ENCODE peak calls at places on chromosome 11, in five cellular contexts. G is activated CD4-positive, CD25-positive, alpha-beta regulatory T cell treated with anti-CD3 and anti-CD28 coated beads, Interleukin-2, amount 50 U/mL, for 72 hours; A is GM12865; U is activated CD4-positive, alpha-beta T cell treated with anti-CD3 and anti-CD28 coated beads for 24 hours; X is Karpas-422. V is an unnamed sample.

GRCh38 chr11:117255966-117256365 is 23.5 kb downstream of the RNF214 start:
- DNase-seq in A (no peak), X (no peak), U (no peak), G (no peak), V (no peak)

GRCh38 chr11:27158763-27159679 is 118.4 kb downstream of the BBOX1 start:
- DNase-seq in A (peak; percentile 60), G (no peak), U (no peak), X (peak; percentile 74), V (peak; percentile 78)

GRCh38 chr11:64875369-64876225 is 2.8 kb downstream of the EHD1 start:
- DNase-seq in X (peak; percentile 76), U (no peak), G (no peak), A (peak; percentile 51), V (no peak)

GRCh38 chr11:90288207-90288821 is 65.5 kb upstream of the CHORDC1 start:
- DNase-seq in A (peak; percentile 23), U (no peak), G (no peak), X (peak; percentile 84), V (peak; percentile 67)

GRCh38 chr11:63906087-63906486 is 10.9 kb downstream of the RCOR2 start:
- DNase-seq in U (no peak), A (no peak), G (no peak), X (no peak), V (no peak)

GRCh38 chr11:100857236-100858005 is 170.3 kb downstream of the ARHGAP42 start:
- DNase-seq in A (no peak), U (no peak), X (no peak), G (no peak), V (no peak)

GRCh38 chr11:122863704-122864326 is 18.7 kb upstream of the JHY start:
- DNase-seq in X (peak; percentile 68), U (no peak), G (no peak), A (peak; percentile 52), V (peak; percentile 76)

GRCh38 chr11:108341654-108342053 is 118.8 kb downstream of the ATM start:
- DNase-seq in G (no peak), U (no peak), X (no peak), A (no peak), V (no peak)

V was measured in OCI-M1.